ENCODE peak calls at places on chromosomes 11 and 22, in eight cellular contexts. T is GM23338; N is retina; S is naive thymus-derived CD8-positive, alpha-beta T cell; W is NCI-H460; C is lower lobe of right lung; E is neural progenitor cell; B is NCI-H1105. O is an unnamed sample.

GRCh38 chr22:22710719-22711531 is 66.5 kb downstream of the GGTLC2 start:
- DNase-seq in S (peak), B (no peak), C (peak), T (peak), E (peak), N (peak), W (peak), O (peak)

GRCh38 chr22:48135641-48136040 is 1373.2 kb downstream of the TBC1D22A start:
- DNase-seq in E (no peak), W (no peak), S (no peak), C (no peak), N (no peak), B (no peak), T (no peak), O (no peak)

GRCh38 chr11:116217006-116217405 is 555.8 kb downstream of the BUD13 start:
- DNase-seq in T (peak), W (no peak), C (peak), S (no peak), N (no peak), E (no peak), B (no peak), O (no peak)

GRCh38 chr11:73270855-73271477 is 1.2 kb upstream of the P2RY6 start:
- DNase-seq in T (no peak), W (no peak), B (no peak), N (no peak), S (no peak), E (no peak), C (no peak), O (no peak)

GRCh38 chr11:132278801-132279574 is 908.6 kb downstream of the NTM start:
- DNase-seq in T (peak), N (no peak), B (peak), E (peak), C (no peak), S (no peak), W (peak), O (no peak)

GRCh38 chr11:72584293-72584921 is 89.8 kb downstream of the PDE2A start:
- DNase-seq in S (peak), N (no peak), C (peak), E (peak), B (no peak), W (no peak), T (peak), O (peak)

GRCh38 chr11:126194121-126194543 is 17.3 kb downstream of the RPUSD4 start:
- DNase-seq in S (no peak), N (peak), C (no peak), W (peak), T (peak), B (peak), E (peak), O (no peak)

GRCh38 chr11:62565100-62565802 is 8.4 kb downstream of the EEF1G start:
- DNase-seq in N (no peak), B (no peak), W (no peak), T (no peak), E (no peak), C (no peak), S (no peak), O (peak)

GRCh38 chr11:87326594-87326993 is 288.9 kb downstream of the TMEM135 start:
- DNase-seq in C (no peak), N (no peak), S (no peak), W (no peak), T (no peak), E (no peak), B (no peak), O (no peak)

GRCh38 chr11:1746956-1747752 is 3.2 kb downstream of the IFITM10 start:
- DNase-seq in B (no peak), S (peak), T (no peak), C (no peak), N (no peak), E (no peak), W (no peak), O (no peak)

GRCh38 chr11:131810511-131810910 is 440.1 kb downstream of the NTM start:
- DNase-seq in B (no peak), W (no peak), T (no peak), N (no peak), C (no peak), E (no peak), S (no peak), O (no peak)

GRCh38 chr22:23403720-23404688 is 176.1 kb downstream of the IGLL1 start:
- DNase-seq in C (no peak), B (no peak), E (no peak), W (no peak), N (no peak), T (no peak), S (peak), O (no peak)

GRCh38 chr22:35835998-35836691 is 118.5 kb downstream of the APOL5 start:
- DNase-seq in E (peak), N (peak), B (peak), T (peak), S (no peak), W (peak), C (no peak), O (no peak)

GRCh38 chr11:76030973-76031590 is 175.2 kb downstream of the WNT11 start:
- DNase-seq in W (peak), S (no peak), T (peak), C (no peak), B (no peak), E (no peak), N (no peak), O (no peak)

GRCh38 chr11:64742087-64742939 is 1.6 kb downstream of the RASGRP2 start:
- DNase-seq in B (no peak), S (no peak), N (peak), T (peak), E (peak), C (no peak), W (no peak), O (peak)

GRCh38 chr11:65444314-65445051 is 21.9 kb downstream of the NEAT1 start:
- DNase-seq in N (no peak), W (no peak), T (no peak), C (no peak), B (no peak), S (no peak), E (no peak), O (no peak)

GRCh38 chr11:120622189-120622912 is 110.8 kb downstream of the GRIK4 start:
- DNase-seq in E (no peak), C (no peak), T (peak), N (no peak), B (no peak), W (no peak), S (no peak), O (no peak)

GRCh38 chr11:112377946-112378345 is 117.3 kb upstream of the PLET1 start:
- DNase-seq in S (no peak), W (no peak), T (no peak), N (no peak), B (no peak), C (no peak), E (no peak), O (no peak)

GRCh38 chr22:24101966-24102365 is 79.3 kb upstream of the SUSD2 start:
- DNase-seq in C (peak), T (no peak), E (no peak), N (no peak), S (no peak), B (no peak), W (no peak), O (peak)

GRCh38 chr11:23688835-23689234 is 808.0 kb upstream of the LUZP2 start:
- DNase-seq in T (no peak), N (no peak), W (no peak), C (no peak), B (no peak), E (no peak), S (no peak), O (no peak)

GRCh38 chr11:34405079-34405858 is 33.5 kb upstream of the CAT start:
- DNase-seq in N (no peak), B (no peak), T (no peak), C (no peak), S (no peak), E (no peak), W (peak), O (no peak)

GRCh38 chr11:70210051-70210501 is 7.0 kb downstream of the FADD start:
- DNase-seq in T (no peak), E (no peak), C (no peak), N (no peak), S (no peak), W (peak), B (no peak), O (peak)

GRCh38 chr11:47083913-47084312 is 92.8 kb downstream of the ARFGAP2 start:
- DNase-seq in S (no peak), B (no peak), C (no peak), E (no peak), T (no peak), N (no peak), W (no peak), O (no peak)

GRCh38 chr11:107591446-107592236 is 694 bp downstream of the ELMOD1 start:
- DNase-seq in E (peak), W (no peak), B (no peak), T (peak), C (no peak), S (no peak), N (peak), O (no peak)

GRCh38 chr11:119205574-119206511 is at the start of gene CBL:
- DNase-seq in E (peak), C (peak), S (peak), N (peak), W (peak), T (peak), B (peak), O (peak)

GRCh38 chr11:86719781-86720463 is 47.5 kb upstream of the ME3 start:
- DNase-seq in C (no peak), E (no peak), N (no peak), S (no peak), B (no peak), T (no peak), W (no peak), O (no peak)

GRCh38 chr11:74031310-74031676 is 22.4 kb upstream of the UCP3 start:
- DNase-seq in E (no peak), B (no peak), T (no peak), N (no peak), C (no peak), W (no peak), S (no peak), O (no peak)

GRCh38 chr11:60343094-60343704 is 16.1 kb downstream of the MS4A6E start:
- DNase-seq in C (no peak), B (no peak), T (peak), S (no peak), N (no peak), E (peak), W (no peak), O (no peak)

GRCh38 chr22:29607426-29607825 is 4.0 kb downstream of the NF2 start:
- DNase-seq in E (no peak), W (no peak), C (no peak), S (no peak), B (no peak), T (no peak), N (no peak), O (no peak)

GRCh38 chr11:19614370-19614936 is 98.2 kb upstream of the NAV2 start:
- DNase-seq in B (no peak), T (no peak), W (no peak), N (no peak), C (no peak), E (no peak), S (no peak), O (no peak)

GRCh38 chr11:125995313-125995712 is 49.5 kb downstream of the VSIG10L2 start:
- DNase-seq in B (no peak), T (no peak), S (no peak), N (no peak), E (peak), C (no peak), W (no peak), O (no peak)

GRCh38 chr11:68693484-68693882 is 9.1 kb downstream of the GAL start:
- DNase-seq in W (no peak), C (no peak), T (no peak), N (no peak), E (no peak), S (no peak), B (no peak), O (no peak)

GRCh38 chr22:30270841-30271240 is 4.2 kb upstream of the OSM start:
- DNase-seq in E (no peak), C (peak), B (no peak), T (no peak), S (no peak), N (no peak), W (no peak), O (peak)

GRCh38 chr11:19075636-19076035 is 15.1 kb upstream of the MRGPRX2 start:
- DNase-seq in E (no peak), N (no peak), C (no peak), W (no peak), T (no peak), B (no peak), S (no peak), O (no peak)

GRCh38 chr22:43491737-43492136 is 79.9 kb downstream of the MPPED1 start:
- DNase-seq in T (no peak), C (no peak), N (no peak), W (no peak), B (no peak), S (no peak), E (no peak), O (no peak)

GRCh38 chr11:91790346-91790745 is 434.3 kb upstream of the FAT3 start:
- DNase-seq in T (no peak), C (no peak), S (no peak), B (no peak), N (peak), E (peak), W (no peak), O (no peak)

O was measured in spleen.